ENCODE peak calls at places on chromosomes 4 and X, in ten cellular contexts. One of them, this sample, is unnamed.

GRCh38 chr4:153488719-153489384 is 22.7 kb downstream of the TMEM131L start:
- DNase-seq in RWPE1: no peak
- DNase-seq in GM10248: peak
- DNase-seq in AG09319: no peak
- DNase-seq in omental fat pad: no peak
- DNase-seq in breast epithelium: no peak
- DNase-seq in tibial artery: peak
- DNase-seq in choroid plexus epithelial cell: no peak
- DNase-seq in left ventricle myocardium inferior: peak
- DNase-seq in GM12865: peak
- DNase-seq in this sample: peak

GRCh38 chr4:118331352-118331751 is 21.5 kb downstream of the PRSS12 start:
- DNase-seq in breast epithelium: no peak
- DNase-seq in choroid plexus epithelial cell: no peak
- DNase-seq in GM10248: no peak
- DNase-seq in GM12865: no peak
- DNase-seq in AG09319: no peak
- DNase-seq in tibial artery: no peak
- DNase-seq in left ventricle myocardium inferior: no peak
- DNase-seq in RWPE1: no peak
- DNase-seq in omental fat pad: no peak
- DNase-seq in this sample: no peak

GRCh38 chr4:53005149-53005546 is 143.0 kb downstream of the RASL11B start:
- DNase-seq in breast epithelium: no peak
- DNase-seq in omental fat pad: no peak
- DNase-seq in RWPE1: no peak
- DNase-seq in GM10248: no peak
- DNase-seq in tibial artery: no peak
- DNase-seq in choroid plexus epithelial cell: no peak
- DNase-seq in GM12865: no peak
- DNase-seq in AG09319: no peak
- DNase-seq in left ventricle myocardium inferior: no peak
- DNase-seq in this sample: no peak

GRCh38 chr4:8916251-8916913 is 44.7 kb upstream of the HMX1 start:
- DNase-seq in omental fat pad: no peak
- DNase-seq in tibial artery: peak
- DNase-seq in GM12865: no peak
- DNase-seq in breast epithelium: peak
- DNase-seq in GM10248: no peak
- DNase-seq in RWPE1: no peak
- DNase-seq in left ventricle myocardium inferior: no peak
- DNase-seq in AG09319: no peak
- DNase-seq in choroid plexus epithelial cell: no peak
- DNase-seq in this sample: no peak

GRCh38 chr4:54063224-54063623 is 1.2 kb downstream of the CHIC2 start:
- DNase-seq in AG09319: peak
- DNase-seq in RWPE1: no peak
- DNase-seq in tibial artery: no peak
- DNase-seq in GM12865: peak
- DNase-seq in omental fat pad: no peak
- DNase-seq in choroid plexus epithelial cell: peak
- DNase-seq in GM10248: no peak
- DNase-seq in breast epithelium: no peak
- DNase-seq in left ventricle myocardium inferior: no peak
- DNase-seq in this sample: no peak

GRCh38 chr4:41384992-41385391 is 128.3 kb downstream of the UCHL1 start:
- DNase-seq in GM12865: no peak
- DNase-seq in GM10248: no peak
- DNase-seq in tibial artery: peak
- DNase-seq in breast epithelium: peak
- DNase-seq in left ventricle myocardium inferior: peak
- DNase-seq in omental fat pad: no peak
- DNase-seq in choroid plexus epithelial cell: no peak
- DNase-seq in AG09319: no peak
- DNase-seq in RWPE1: no peak
- DNase-seq in this sample: no peak

GRCh38 chr4:21790437-21791029 is 158.0 kb downstream of the KCNIP4 start:
- DNase-seq in choroid plexus epithelial cell: peak
- DNase-seq in GM12865: peak
- DNase-seq in RWPE1: no peak
- DNase-seq in left ventricle myocardium inferior: no peak
- DNase-seq in omental fat pad: no peak
- DNase-seq in tibial artery: no peak
- DNase-seq in breast epithelium: no peak
- DNase-seq in AG09319: no peak
- DNase-seq in GM10248: peak
- DNase-seq in this sample: no peak

GRCh38 chrX:130170752-130171445 is 863 bp upstream of the RAB33A start:
- DNase-seq in GM12865: peak
- DNase-seq in tibial artery: no peak
- DNase-seq in choroid plexus epithelial cell: peak
- DNase-seq in omental fat pad: no peak
- DNase-seq in RWPE1: no peak
- DNase-seq in left ventricle myocardium inferior: peak
- DNase-seq in breast epithelium: no peak
- DNase-seq in GM10248: peak
- DNase-seq in AG09319: no peak
- DNase-seq in this sample: peak

GRCh38 chr4:168605411-168605810 is 108.6 kb downstream of the PALLD start:
- DNase-seq in omental fat pad: no peak
- DNase-seq in left ventricle myocardium inferior: no peak
- DNase-seq in RWPE1: no peak
- DNase-seq in tibial artery: no peak
- DNase-seq in choroid plexus epithelial cell: peak
- DNase-seq in GM10248: no peak
- DNase-seq in GM12865: no peak
- DNase-seq in breast epithelium: no peak
- DNase-seq in AG09319: no peak
- DNase-seq in this sample: no peak

GRCh38 chrX:108090474-108091265 is 672 bp downstream of the PSMD10 start:
- DNase-seq in GM12865: peak
- DNase-seq in RWPE1: no peak
- DNase-seq in choroid plexus epithelial cell: peak
- DNase-seq in omental fat pad: no peak
- DNase-seq in left ventricle myocardium inferior: no peak
- DNase-seq in tibial artery: no peak
- DNase-seq in GM10248: no peak
- DNase-seq in breast epithelium: no peak
- DNase-seq in AG09319: no peak
- DNase-seq in this sample: no peak

GRCh38 chrX:114051667-114052315 is 532.1 kb upstream of the HTR2C start:
- DNase-seq in AG09319: no peak
- DNase-seq in RWPE1: no peak
- DNase-seq in omental fat pad: no peak
- DNase-seq in GM10248: no peak
- DNase-seq in choroid plexus epithelial cell: no peak
- DNase-seq in GM12865: no peak
- DNase-seq in tibial artery: no peak
- DNase-seq in breast epithelium: no peak
- DNase-seq in left ventricle myocardium inferior: no peak
- DNase-seq in this sample: no peak

GRCh38 chr4:158819942-158820786 is 51.3 kb downstream of the FNIP2 start:
- DNase-seq in breast epithelium: no peak
- DNase-seq in AG09319: no peak
- DNase-seq in choroid plexus epithelial cell: peak
- DNase-seq in GM12865: no peak
- DNase-seq in GM10248: no peak
- DNase-seq in left ventricle myocardium inferior: no peak
- DNase-seq in omental fat pad: no peak
- DNase-seq in RWPE1: no peak
- DNase-seq in tibial artery: no peak
- DNase-seq in this sample: no peak

GRCh38 chr4:186201535-186202230 is 10.3 kb downstream of the CYP4V2 start:
- DNase-seq in AG09319: no peak
- DNase-seq in GM12865: peak
- DNase-seq in breast epithelium: no peak
- DNase-seq in choroid plexus epithelial cell: peak
- DNase-seq in RWPE1: no peak
- DNase-seq in GM10248: peak
- DNase-seq in omental fat pad: no peak
- DNase-seq in left ventricle myocardium inferior: peak
- DNase-seq in tibial artery: no peak
- DNase-seq in this sample: peak

GRCh38 chr4:40963912-40964478 is 214.2 kb downstream of the NSUN7 start:
- DNase-seq in GM12865: no peak
- DNase-seq in left ventricle myocardium inferior: no peak
- DNase-seq in GM10248: no peak
- DNase-seq in breast epithelium: no peak
- DNase-seq in choroid plexus epithelial cell: peak
- DNase-seq in AG09319: no peak
- DNase-seq in tibial artery: no peak
- DNase-seq in RWPE1: no peak
- DNase-seq in omental fat pad: no peak
- DNase-seq in this sample: no peak

DNA sequence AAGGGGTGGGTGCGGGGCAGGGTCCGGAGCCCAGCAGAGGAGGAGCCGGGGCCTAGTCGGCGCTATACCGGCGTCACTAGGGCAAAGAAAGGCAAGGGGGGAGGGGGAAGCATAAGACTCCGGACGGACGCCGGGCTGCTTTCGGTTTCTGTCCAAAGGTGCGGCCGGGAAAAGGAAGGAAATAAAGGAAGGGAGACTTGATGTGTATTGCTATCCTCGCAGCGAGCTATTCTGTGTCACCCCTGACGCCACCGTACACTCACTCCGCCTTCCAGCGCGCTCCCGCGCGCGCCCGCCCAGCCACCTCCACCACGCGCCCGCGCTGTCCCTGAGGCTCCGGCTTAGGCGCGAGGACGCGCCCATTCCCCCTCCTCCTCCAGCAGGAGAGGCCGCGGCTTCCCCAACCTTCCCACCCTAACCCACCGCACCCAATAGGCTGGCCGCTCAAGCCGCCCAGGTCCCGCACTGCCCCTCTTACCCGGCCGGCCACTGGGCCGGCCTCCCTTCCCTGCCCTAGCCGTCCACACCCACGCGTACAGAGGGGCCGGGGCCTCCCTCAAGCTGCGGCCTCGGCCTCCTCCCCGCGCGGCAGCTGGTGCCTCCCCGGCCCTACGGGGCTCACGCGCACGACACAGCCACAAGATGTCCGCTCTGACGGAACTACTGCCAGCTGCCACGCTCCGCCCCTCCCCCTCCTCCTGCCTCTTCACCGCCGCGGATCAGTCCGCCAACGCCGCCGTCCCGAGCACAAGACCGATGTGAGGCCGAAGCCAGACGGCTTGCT is at the start of gene UBE2D3:
- DNase-seq in RWPE1: peak
- DNase-seq in GM12865: peak
- DNase-seq in tibial artery: peak
- DNase-seq in breast epithelium: peak
- DNase-seq in left ventricle myocardium inferior: peak
- DNase-seq in GM10248: peak
- DNase-seq in omental fat pad: peak
- DNase-seq in choroid plexus epithelial cell: peak
- DNase-seq in AG09319: peak
- DNase-seq in this sample: peak
- TF ChIP-seq CTCF in RWPE1: no peak
- TF ChIP-seq CTCF in GM12865: peak
- TF ChIP-seq CTCF in tibial artery: no peak
- TF ChIP-seq CTCF in breast epithelium: no peak
- TF ChIP-seq CTCF in left ventricle myocardium inferior: peak
- TF ChIP-seq CTCF in GM10248: peak
- TF ChIP-seq CTCF in omental fat pad: no peak
- TF ChIP-seq CTCF in choroid plexus epithelial cell: peak
- TF ChIP-seq CTCF in AG09319: peak
- TF ChIP-seq CTCF in this sample: no peak

GRCh38 chr4:1031956-1032795 is 20.8 kb downstream of the FGFRL1 start:
- DNase-seq in breast epithelium: no peak
- DNase-seq in RWPE1: no peak
- DNase-seq in GM12865: no peak
- DNase-seq in AG09319: no peak
- DNase-seq in GM10248: no peak
- DNase-seq in tibial artery: no peak
- DNase-seq in left ventricle myocardium inferior: no peak
- DNase-seq in choroid plexus epithelial cell: no peak
- DNase-seq in omental fat pad: no peak
- DNase-seq in this sample: no peak
- TF ChIP-seq CTCF in breast epithelium: no peak
- TF ChIP-seq CTCF in RWPE1: peak
- TF ChIP-seq CTCF in GM12865: no peak
- TF ChIP-seq CTCF in AG09319: no peak
- TF ChIP-seq CTCF in GM10248: no peak
- TF ChIP-seq CTCF in tibial artery: no peak
- TF ChIP-seq CTCF in left ventricle myocardium inferior: no peak
- TF ChIP-seq CTCF in choroid plexus epithelial cell: peak
- TF ChIP-seq CTCF in omental fat pad: no peak
- TF ChIP-seq CTCF in this sample: no peak

GRCh38 chr4:134465417-134465816 is 263.8 kb upstream of the PABPC4L start:
- DNase-seq in GM10248: no peak
- DNase-seq in RWPE1: no peak
- DNase-seq in choroid plexus epithelial cell: no peak
- DNase-seq in GM12865: no peak
- DNase-seq in omental fat pad: no peak
- DNase-seq in breast epithelium: no peak
- DNase-seq in left ventricle myocardium inferior: no peak
- DNase-seq in AG09319: no peak
- DNase-seq in tibial artery: no peak
- DNase-seq in this sample: peak
- TF ChIP-seq CTCF in GM10248: no peak
- TF ChIP-seq CTCF in RWPE1: no peak
- TF ChIP-seq CTCF in choroid plexus epithelial cell: no peak
- TF ChIP-seq CTCF in GM12865: no peak
- TF ChIP-seq CTCF in omental fat pad: no peak
- TF ChIP-seq CTCF in breast epithelium: no peak
- TF ChIP-seq CTCF in left ventricle myocardium inferior: no peak
- TF ChIP-seq CTCF in AG09319: no peak
- TF ChIP-seq CTCF in tibial artery: no peak
- TF ChIP-seq CTCF in this sample: no peak

GRCh38 chrX:140480765-140481164 is 24.1 kb downstream of the SOX3 start:
- DNase-seq in AG09319: no peak
- DNase-seq in left ventricle myocardium inferior: no peak
- DNase-seq in GM10248: no peak
- DNase-seq in RWPE1: no peak
- DNase-seq in breast epithelium: no peak
- DNase-seq in omental fat pad: no peak
- DNase-seq in tibial artery: no peak
- DNase-seq in choroid plexus epithelial cell: no peak
- DNase-seq in GM12865: no peak
- DNase-seq in this sample: no peak

GRCh38 chrX:140475025-140475424 is 29.8 kb downstream of the SOX3 start:
- DNase-seq in omental fat pad: no peak
- DNase-seq in breast epithelium: no peak
- DNase-seq in tibial artery: no peak
- DNase-seq in left ventricle myocardium inferior: no peak
- DNase-seq in GM10248: no peak
- DNase-seq in RWPE1: no peak
- DNase-seq in choroid plexus epithelial cell: no peak
- DNase-seq in AG09319: no peak
- DNase-seq in GM12865: no peak
- DNase-seq in this sample: no peak

DNA sequence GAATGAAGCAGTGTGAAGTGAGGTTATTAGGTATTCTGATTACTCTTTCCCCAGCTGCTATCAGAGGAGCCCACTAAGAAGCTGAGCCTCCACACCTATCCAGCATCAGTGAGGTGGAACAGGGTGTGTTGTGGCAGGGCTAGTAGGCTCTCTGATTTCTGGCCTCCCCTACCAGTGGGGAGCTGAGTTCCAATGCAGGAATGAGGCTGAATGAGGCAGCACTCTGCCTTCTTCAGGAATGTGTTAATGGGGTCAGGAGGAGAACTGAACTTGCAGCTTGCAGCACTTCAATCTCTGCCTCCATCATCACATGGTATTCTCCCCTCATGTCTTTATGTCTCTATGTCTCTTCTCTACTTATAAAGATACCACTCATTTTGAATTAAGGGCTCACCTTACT is 26.9 kb downstream of the SOX3 start:
- DNase-seq in left ventricle myocardium inferior: no peak
- DNase-seq in RWPE1: no peak
- DNase-seq in GM12865: no peak
- DNase-seq in breast epithelium: no peak
- DNase-seq in omental fat pad: no peak
- DNase-seq in tibial artery: no peak
- DNase-seq in GM10248: no peak
- DNase-seq in AG09319: no peak
- DNase-seq in choroid plexus epithelial cell: no peak
- DNase-seq in this sample: no peak
- TF ChIP-seq CTCF in left ventricle myocardium inferior: no peak
- TF ChIP-seq CTCF in RWPE1: no peak
- TF ChIP-seq CTCF in GM12865: no peak
- TF ChIP-seq CTCF in breast epithelium: no peak
- TF ChIP-seq CTCF in omental fat pad: no peak
- TF ChIP-seq CTCF in tibial artery: no peak
- TF ChIP-seq CTCF in GM10248: no peak
- TF ChIP-seq CTCF in AG09319: no peak
- TF ChIP-seq CTCF in choroid plexus epithelial cell: no peak
- TF ChIP-seq CTCF in this sample: no peak

This sample was measured in glutamatergic neuron.